ENCODE peak calls at places on chromosomes 13 and 19, in four cellular contexts. V is heart right ventricle, E is cardiac muscle cell, M is HCT116. N is an unnamed sample.

GRCh38 chr13:106479849-106480400 is 55.5 kb downstream of the EFNB2 start:
- DNase-seq in V (no peak), M (no peak), E (no peak), N (no peak)

GRCh38 chr13:42396901-42397670 is 125.1 kb downstream of the AKAP11 start:
- DNase-seq in V (no peak), E (no peak), M (no peak), N (no peak)

GRCh38 chr13:37109080-37109678 is 3.7 kb upstream of the CSNK1A1L start:
- DNase-seq in M (no peak), V (no peak), E (peak; percentile 74), N (no peak)

GRCh38 chr19:21749090-21749489 is 18.3 kb downstream of the ZNF100 start:
- DNase-seq in M (no peak), V (no peak), E (peak; percentile 25), N (no peak)

GRCh38 chr19:10817291-10818038 is 18.5 kb downstream of the TMED1 start:
- DNase-seq in E (peak; percentile 96), M (no peak), V (peak; percentile 49), N (peak; percentile 81)

GRCh38 chr19:47381653-47382279 is 32.7 kb downstream of the DHX34 start:
- DNase-seq in M (no peak), E (no peak), V (no peak), N (no peak)

GRCh38 chr13:104114111-104114510 is 1047.9 kb upstream of the SLC10A2 start:
- DNase-seq in E (peak; percentile 75), V (no peak), M (no peak), N (no peak)

GRCh38 chr19:38264486-38265212 is at the start of gene SPINT2:
- DNase-seq in M (peak; percentile 67), V (peak; percentile 33), E (no peak), N (no peak)

GRCh38 chr13:98416408-98416807 is 160.5 kb downstream of the STK24 start:
- DNase-seq in M (no peak), V (no peak), E (no peak), N (no peak)

GRCh38 chr13:36344886-36345437 is 1.2 kb downstream of the SPART start:
- DNase-seq in E (peak; percentile 42), V (no peak), M (no peak), N (no peak)

GRCh38 chr19:11377237-11377636 is 2.8 kb downstream of the SWSAP1 start:
- DNase-seq in E (peak; percentile 85), M (no peak), V (no peak), N (no peak)

GRCh38 chr19:33063356-33064116 is 1.2 kb downstream of the RHPN2 start:
- DNase-seq in M (no peak), V (no peak), E (peak; percentile 45), N (peak; percentile 26)
- H3K27ac ChIP-seq in M (peak overlapping the region; percentile 72), V (no peak overlapping the region), E (no peak overlapping the region), N (no peak overlapping the region)

DNA sequence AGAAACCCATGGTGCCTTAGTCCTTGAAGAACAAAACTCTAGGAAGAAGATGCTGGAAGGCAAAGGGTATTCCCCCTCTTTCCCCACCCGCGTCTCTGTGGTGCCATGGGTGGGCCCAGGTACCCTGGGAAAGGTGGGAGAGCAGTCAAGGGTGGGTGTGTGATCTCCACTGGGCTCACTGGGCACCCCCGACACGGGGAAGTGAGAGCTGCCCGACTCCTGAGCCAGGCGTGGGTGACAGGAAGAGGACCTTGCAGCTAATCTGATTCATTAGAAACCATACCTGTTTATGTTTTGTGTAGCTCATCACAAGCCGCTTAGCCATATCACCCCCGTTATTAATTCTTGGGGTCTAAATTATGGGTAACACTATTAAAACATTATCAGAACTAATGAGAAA is 77.5 kb downstream of the ZIC5 start:
- DNase-seq in E (no peak), M (no peak), V (no peak), N (no peak)
- H3K4me1 ChIP-seq in E (no peaks in the 10 kb centered on the region), M (no peaks in the 10 kb centered on the region), V (peaks cover 11% of the 10 kb centered on the region), N (peaks cover 2% of the 10 kb centered on the region)

GRCh38 chr13:33262554-33262953 is 23.0 kb downstream of the STARD13 start:
- DNase-seq in M (no peak), E (no peak), V (no peak), N (no peak)
- H3K27ac ChIP-seq in M (no peak overlapping the region), E (no peak overlapping the region), V (peak overlapping the region; percentile 79), N (peak overlapping the region; percentile 83)

GRCh38 chr19:7903244-7904073 is at the start of gene MAP2K7:
- DNase-seq in M (peak; percentile 98), V (peak; percentile 100), E (peak; percentile 99), N (peak; percentile 100)
- H3K4me1 ChIP-seq in M (peaks cover 3% of the 10 kb centered on the region), V (peaks cover 47% of the 10 kb centered on the region), E (peaks cover 14% of the 10 kb centered on the region), N (peaks cover 5% of the 10 kb centered on the region)

DNA sequence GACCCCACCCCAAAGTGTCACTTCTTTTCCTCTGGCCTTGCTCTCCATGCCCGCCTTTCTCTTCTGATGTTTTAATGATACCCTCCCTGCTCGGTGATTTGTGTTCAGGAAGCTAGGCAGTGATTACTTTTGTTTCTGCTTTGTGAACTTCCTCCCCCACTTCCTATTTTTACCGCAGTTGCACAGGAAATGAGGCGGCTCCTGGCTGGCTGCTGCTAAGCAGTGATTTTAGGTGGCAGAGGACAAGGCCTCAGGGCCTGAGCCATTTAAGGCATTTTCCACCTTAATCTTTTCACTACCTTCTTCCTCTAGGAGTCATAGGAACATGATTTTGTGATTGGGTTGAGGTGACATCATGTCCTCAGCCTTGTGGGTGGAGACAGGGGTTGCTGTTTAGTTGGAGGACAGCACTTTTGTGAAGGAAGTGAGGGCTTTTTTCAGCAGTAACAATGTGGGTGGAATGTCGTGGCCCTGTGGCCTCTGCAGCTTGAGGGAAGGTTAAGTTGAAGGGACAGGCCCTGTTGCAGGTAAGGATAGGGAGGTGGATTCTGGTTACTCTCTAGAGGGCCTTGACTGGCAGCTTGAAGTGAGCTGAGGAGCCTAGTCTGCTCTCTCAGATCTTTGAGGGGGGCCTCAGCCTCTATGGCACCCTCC is 15.7 kb downstream of the GARRE1 start:
- DNase-seq in E (peak; percentile 81), V (peak; percentile 57), M (no peak), N (peak; percentile 70)
- H3K27ac ChIP-seq in E (peak overlapping the region; percentile 93), V (peak overlapping the region; percentile 89), M (peak overlapping the region; percentile 13), N (peak overlapping the region; percentile 100)

N was measured in right cardiac atrium.